ENCODE peak calls at places on chromosomes 4 and X, in nine cellular contexts. S is WERI-Rb-1, M is pancreas, H is SK-N-MC, D is lower lobe of right lung, P is left ventricle myocardium inferior, Y is ovary, T is coronary artery, Q is transverse colon. K is an unnamed sample.

GRCh38 chrX:71301195-71301924 is at the start of gene ITGB1BP2:
- DNase-seq in Q (no peak), S (peak), P (peak), T (peak), Y (peak), H (no peak), M (no peak), D (no peak), K (no peak)

GRCh38 chr4:1192091-1192492 is 19.7 kb upstream of the SPON2 start:
- DNase-seq in D (peak), M (peak), P (peak), Y (peak), H (no peak), S (peak), T (peak), Q (peak), K (peak)

GRCh38 chr4:38125816-38126215 is 165.6 kb downstream of the PTTG2 start:
- DNase-seq in T (no peak), S (no peak), M (no peak), D (no peak), H (no peak), P (no peak), Q (no peak), Y (no peak), K (no peak)

GRCh38 chrX:22406332-22406731 is 133.6 kb downstream of the CBLL2 start:
- DNase-seq in P (no peak), Y (no peak), M (no peak), T (no peak), D (no peak), H (no peak), S (no peak), Q (no peak), K (no peak)

GRCh38 chrX:103774070-103774642 is 2.5 kb upstream of the PLP1 start:
- DNase-seq in D (no peak), S (peak), H (no peak), Y (no peak), T (no peak), P (no peak), M (no peak), Q (no peak), K (peak)

GRCh38 chr4:117893207-117893606 is 141.1 kb upstream of the NDST3 start:
- DNase-seq in Q (no peak), H (no peak), S (no peak), Y (no peak), T (no peak), D (no peak), P (no peak), M (no peak), K (peak)

GRCh38 chr4:10184051-10184450 is 67.5 kb upstream of the WDR1 start:
- DNase-seq in S (no peak), H (no peak), M (no peak), P (no peak), T (no peak), Q (no peak), Y (no peak), D (no peak), K (no peak)

GRCh38 chr4:138311771-138312535 is 69.8 kb upstream of the SLC7A11 start:
- DNase-seq in D (no peak), Y (no peak), Q (no peak), T (no peak), P (no peak), S (no peak), M (no peak), H (no peak), K (no peak)

GRCh38 chrX:17242470-17242869 is 132.5 kb upstream of the NHS start:
- DNase-seq in M (peak), Q (peak), T (no peak), P (no peak), S (peak), H (peak), Y (peak), D (no peak), K (no peak)

GRCh38 chr4:105951198-105951597 is 55.9 kb downstream of the NPNT start:
- DNase-seq in P (no peak), Y (no peak), Q (no peak), T (no peak), D (no peak), H (no peak), S (no peak), M (no peak), K (no peak)

GRCh38 chr4:150903603-150904002 is 111.5 kb downstream of the LRBA start:
- DNase-seq in P (no peak), M (no peak), T (no peak), H (no peak), Y (no peak), Q (no peak), D (no peak), S (no peak), K (no peak)

GRCh38 chr4:183832776-183833450 is 72.2 kb upstream of the STOX2 start:
- DNase-seq in H (no peak), M (no peak), S (no peak), P (no peak), Y (no peak), D (no peak), Q (no peak), T (no peak), K (peak)

GRCh38 chr4:85514117-85514516 is 39.2 kb downstream of the ARHGAP24 start:
- DNase-seq in D (no peak), P (no peak), Q (no peak), T (no peak), M (no peak), S (no peak), H (no peak), Y (no peak), K (no peak)

GRCh38 chrX:19682712-19683331 is 167.5 kb upstream of the MAP3K15 start:
- DNase-seq in Y (peak), H (peak), M (peak), P (peak), T (peak), S (no peak), D (peak), Q (peak), K (no peak)

GRCh38 chr4:109559625-109559982 is 442 bp upstream of the MCUB start:
- DNase-seq in T (no peak), M (no peak), Q (peak), P (peak), H (no peak), D (peak), Y (peak), S (peak), K (no peak)

GRCh38 chrX:141928432-141928831 is 24.7 kb downstream of the MAGEC1 start:
- DNase-seq in T (no peak), S (no peak), P (no peak), Y (no peak), D (no peak), H (no peak), M (no peak), Q (no peak), K (no peak)

GRCh38 chr4:152972821-152973613 is 36.9 kb downstream of the FHDC1 start:
- DNase-seq in D (no peak), H (no peak), T (no peak), Y (no peak), S (no peak), P (no peak), Q (no peak), M (no peak), K (no peak)

GRCh38 chr4:20418865-20419451 is 167.3 kb downstream of the SLIT2 start:
- DNase-seq in H (no peak), D (no peak), Y (no peak), S (no peak), T (no peak), Q (no peak), P (no peak), M (no peak), K (peak)

GRCh38 chr4:170687751-170688150 is 598.0 kb upstream of the AADAT start:
- DNase-seq in S (no peak), T (no peak), Q (no peak), H (no peak), P (no peak), D (no peak), Y (no peak), M (no peak), K (no peak)

GRCh38 chrX:7486502-7486901 is 338.5 kb upstream of the PUDP start:
- DNase-seq in H (no peak), T (no peak), P (no peak), M (peak), D (no peak), S (no peak), Y (no peak), Q (no peak), K (no peak)

GRCh38 chr4:7987148-7987989 is 47.7 kb upstream of the AFAP1 start:
- DNase-seq in T (no peak), S (peak), H (no peak), Y (peak), Q (peak), M (peak), P (peak), D (peak), K (no peak)

GRCh38 chr4:118683513-118683912 is 1.7 kb upstream of the METTL14 start:
- DNase-seq in Y (no peak), H (no peak), T (no peak), M (no peak), Q (no peak), S (peak), P (no peak), D (no peak), K (no peak)

GRCh38 chrX:75229774-75230173 is 44.1 kb upstream of the UPRT start:
- DNase-seq in M (no peak), S (no peak), Q (no peak), P (no peak), T (no peak), H (no peak), D (no peak), Y (no peak), K (no peak)

GRCh38 chr4:89324671-89325070 is 17.1 kb upstream of the GPRIN3 start:
- DNase-seq in S (no peak), T (no peak), M (no peak), H (no peak), Y (no peak), D (no peak), P (no peak), Q (no peak), K (no peak)

GRCh38 chr4:48254381-48255072 is 15.1 kb downstream of the TEC start:
- DNase-seq in D (no peak), M (peak), Q (no peak), Y (no peak), S (no peak), H (no peak), P (peak), T (no peak), K (no peak)

GRCh38 chr4:113444386-113444785 is 317.2 kb downstream of the CAMK2D start:
- DNase-seq in D (no peak), Y (no peak), T (no peak), M (no peak), S (no peak), P (no peak), H (no peak), Q (no peak), K (no peak)

GRCh38 chr4:158255727-158256324 is 45.5 kb downstream of the TMEM144 start:
- DNase-seq in T (no peak), S (no peak), Y (no peak), Q (no peak), D (no peak), M (no peak), P (no peak), H (peak), K (peak)

GRCh38 chr4:183157215-183157614 is 58.2 kb downstream of the WWC2 start:
- DNase-seq in T (no peak), S (no peak), P (no peak), H (no peak), D (no peak), M (no peak), Y (no peak), Q (no peak), K (no peak)

GRCh38 chr4:177400030-177400429 is 42.2 kb downstream of the AGA start:
- DNase-seq in P (no peak), D (no peak), S (no peak), Q (no peak), M (no peak), Y (no peak), H (no peak), T (no peak), K (no peak)

GRCh38 chr4:174714393-174715211 is 114.4 kb downstream of the GLRA3 start:
- DNase-seq in Q (peak), T (no peak), P (no peak), D (no peak), H (no peak), M (peak), S (peak), Y (no peak), K (peak)

GRCh38 chrX:11059923-11060322 is 51.2 kb upstream of the HCCS start:
- DNase-seq in T (no peak), M (no peak), S (no peak), Y (no peak), Q (no peak), P (no peak), D (no peak), H (no peak), K (peak)

GRCh38 chr4:4735870-4736269 is 123.6 kb upstream of the MSX1 start:
- DNase-seq in T (no peak), Y (peak), Q (no peak), M (no peak), S (no peak), H (no peak), P (no peak), D (no peak), K (no peak)

GRCh38 chrX:357693-358471 is 28.8 kb downstream of the PPP2R3B start:
- DNase-seq in Y (no peak), T (no peak), H (no peak), D (peak), P (peak), M (no peak), Q (no peak), S (no peak), K (no peak)

GRCh38 chr4:119794681-119795080 is 166.1 kb upstream of the PDE5A start:
- DNase-seq in D (no peak), Q (no peak), P (no peak), S (no peak), Y (no peak), H (no peak), T (no peak), M (no peak), K (no peak)

GRCh38 chr4:187010052-187010451 is 286.4 kb upstream of the FAT1 start:
- DNase-seq in P (no peak), M (no peak), H (no peak), S (no peak), T (no peak), Y (no peak), D (no peak), Q (no peak), K (no peak)

GRCh38 chr4:80948161-80948560 is 82.3 kb upstream of the BMP3 start:
- DNase-seq in Q (no peak), H (no peak), P (no peak), Y (no peak), D (no peak), T (no peak), S (no peak), M (no peak), K (no peak)

GRCh38 chr4:121651597-121651996 is 45.2 kb downstream of the ANXA5 start:
- DNase-seq in P (no peak), M (no peak), T (no peak), D (no peak), H (no peak), Q (no peak), Y (no peak), S (no peak), K (no peak)

GRCh38 chr4:126812076-126812475 is 820.7 kb upstream of the INTU start:
- DNase-seq in D (no peak), H (no peak), T (no peak), S (no peak), Q (no peak), Y (no peak), M (no peak), P (no peak), K (no peak)

GRCh38 chr4:23039813-23040212 is 347.1 kb downstream of the GBA3 start:
- DNase-seq in M (no peak), P (no peak), S (no peak), Q (no peak), Y (no peak), D (no peak), H (no peak), T (no peak), K (peak)

DNA sequence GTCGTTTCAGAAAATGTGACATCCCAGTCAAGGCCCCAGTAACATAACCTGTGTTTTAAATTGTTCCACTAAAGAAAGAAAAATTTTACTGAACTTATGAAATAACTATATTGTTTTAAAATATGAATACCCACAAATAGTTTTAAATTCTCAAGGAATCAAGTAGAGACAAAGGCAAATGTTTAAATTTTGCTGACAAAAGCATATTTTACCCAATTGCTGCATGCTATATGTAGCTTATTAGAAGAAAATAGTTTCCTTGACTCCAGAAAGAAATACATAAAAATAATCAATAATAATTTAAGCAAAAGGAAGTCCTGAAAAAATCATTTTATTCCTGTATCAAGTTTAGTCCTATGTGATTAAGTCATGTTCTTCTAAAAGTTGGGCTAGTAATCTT is 481.3 kb upstream of the ADGRL3 start:
- DNase-seq in S (no peak), M (no peak), H (no peak), D (no peak), Y (no peak), T (no peak), Q (no peak), P (no peak), K (no peak)
- H3K27ac ChIP-seq in S (no peak), M (no peak), H (no peak), D (no peak), Y (no peak), T (no peak), Q (no peak), P (no peak), K (no peak)

GRCh38 chr4:61180405-61180804 is 19.7 kb upstream of the ADGRL3 start:
- DNase-seq in M (no peak), Q (no peak), D (no peak), Y (no peak), S (no peak), T (no peak), H (no peak), P (no peak), K (no peak)

GRCh38 chr4:61177361-61177760 is 22.8 kb upstream of the ADGRL3 start:
- DNase-seq in H (no peak), D (no peak), Q (no peak), M (no peak), T (no peak), S (no peak), Y (no peak), P (no peak), K (no peak)

GRCh38 chr4:61173799-61174198 is 26.3 kb upstream of the ADGRL3 start:
- DNase-seq in T (no peak), Q (no peak), H (no peak), Y (no peak), D (no peak), S (no peak), P (no peak), M (no peak), K (no peak)

GRCh38 chr4:61175495-61175894 is 24.6 kb upstream of the ADGRL3 start:
- DNase-seq in P (no peak), M (no peak), Q (no peak), S (no peak), D (no peak), Y (no peak), H (no peak), T (no peak), K (no peak)
- H3K27ac ChIP-seq in P (no peak), M (no peak), Q (no peak), S (no peak), D (no peak), Y (no peak), H (no peak), T (no peak), K (no peak)

DNA sequence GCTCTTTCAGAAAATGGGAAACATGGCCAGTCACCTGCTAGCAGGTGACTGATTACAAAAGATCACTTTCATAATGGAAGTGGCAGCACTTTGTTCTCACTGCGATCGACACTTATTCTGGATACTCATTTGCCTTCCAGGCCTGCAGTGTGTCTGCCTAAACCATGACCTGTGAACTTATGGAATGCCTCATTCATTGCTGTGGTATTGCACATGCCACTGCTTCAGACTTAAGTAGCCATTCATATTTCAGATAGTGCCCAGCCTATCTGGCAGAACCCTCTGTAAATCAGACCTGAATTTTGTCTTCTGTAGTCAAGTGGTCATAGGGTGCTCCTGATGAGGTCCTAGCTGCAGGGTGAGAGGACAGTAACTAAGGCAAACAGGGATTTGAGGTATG is 23.3 kb upstream of the MGST2 start:
- DNase-seq in Y (no peak), Q (no peak), H (no peak), S (no peak), D (no peak), M (no peak), P (no peak), T (no peak), K (peak)
- H3K27ac ChIP-seq in Y (no peak), Q (no peak), H (no peak), S (no peak), D (no peak), M (no peak), P (no peak), T (no peak), K (no peak)

DNA sequence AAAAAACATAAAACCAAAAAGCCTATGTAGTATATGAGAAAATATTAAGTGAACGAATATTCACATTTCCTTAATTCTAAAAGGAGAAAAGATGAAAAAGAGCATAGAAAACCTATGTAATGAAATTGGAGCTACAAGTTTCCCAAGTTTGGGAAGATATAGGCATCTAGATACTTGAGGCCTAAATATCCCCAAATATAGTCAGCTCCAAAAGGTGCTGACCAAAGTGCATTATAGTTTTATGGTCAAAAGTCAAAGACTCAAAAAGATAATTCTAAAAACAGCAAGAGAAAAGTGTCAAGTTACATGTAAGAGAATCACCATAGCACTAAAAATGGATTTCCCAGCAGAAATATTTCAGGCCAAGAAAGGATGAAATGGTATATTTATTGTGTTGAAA is 673.7 kb upstream of the GRID2 start:
- DNase-seq in Q (no peak), Y (no peak), D (no peak), M (no peak), P (no peak), T (no peak), H (no peak), S (no peak), K (no peak)
- H3K27ac ChIP-seq in Q (no peak), Y (no peak), D (no peak), M (no peak), P (no peak), T (no peak), H (no peak), S (no peak), K (no peak)

GRCh38 chr4:123444298-123444731 is 47.7 kb downstream of the SPRY1 start:
- DNase-seq in T (no peak), D (no peak), M (peak), H (no peak), Y (peak), Q (peak), S (peak), P (peak), K (no peak)
- H3K27ac ChIP-seq in T (peak), D (peak), M (peak), H (peak), Y (no peak), Q (peak), S (peak), P (peak), K (no peak)

K was measured in foreskin keratinocyte.